ENCODE peak calls at places on chromosomes 13 and 19, in six cellular contexts. A is left ventricle myocardium inferior, D is cardiac muscle cell, U is neuronal stem cell, R is mammary epithelial cell, V is colonic mucosa. S is an unnamed sample.

GRCh38 chr13:35818577-35819165 is 312.5 kb downstream of the DCLK1 start:
- DNase-seq in A (no peak), D (peak; percentile 70), U (peak; percentile 20), R (peak; percentile 13), V (no peak), S (no peak)

GRCh38 chr13:114065141-114065925 is 67.1 kb downstream of the RASA3 start:
- DNase-seq in A (peak; percentile 83), D (peak; percentile 97), U (no peak), R (peak; percentile 98), V (peak; percentile 68), S (peak; percentile 86)

GRCh38 chr13:39452412-39452811 is 150.6 kb downstream of the LHFPL6 start:
- DNase-seq in A (no peak), D (peak; percentile 33), U (no peak), R (no peak), V (no peak), S (no peak)

GRCh38 chr19:15595069-15595468 is 19.9 kb upstream of the CYP4F8 start:
- DNase-seq in A (no peak), D (no peak), U (no peak), R (peak; percentile 65), V (no peak), S (no peak)

GRCh38 chr13:23411220-23411619 is 22.3 kb downstream of the SACS start:
- DNase-seq in A (no peak), D (no peak), U (no peak), R (no peak), V (no peak), S (no peak)

GRCh38 chr19:510606-511100 is 3.4 kb downstream of the TPGS1 start:
- DNase-seq in A (peak; percentile 71), D (peak; percentile 91), U (peak; percentile 88), R (peak; percentile 66), V (peak; percentile 88), S (no peak)

GRCh38 chr13:78102121-78102677 is 183.6 kb upstream of the EDNRB start:
- DNase-seq in A (peak; percentile 29), D (peak; percentile 91), U (no peak), R (peak; percentile 40), V (peak; percentile 20), S (peak; percentile 62)

GRCh38 chr19:33809960-33810359 is 13.3 kb downstream of the KCTD15 start:
- DNase-seq in A (no peak), D (peak; percentile 14), U (no peak), R (no peak), V (no peak), S (no peak)

GRCh38 chr19:18611327-18612050 is 1.2 kb upstream of the TMEM59L start:
- DNase-seq in A (no peak), D (no peak), U (no peak), R (no peak), V (no peak), S (no peak)

GRCh38 chr13:29743229-29743786 is 107.1 kb downstream of the UBL3 start:
- DNase-seq in A (peak; percentile 45), D (peak; percentile 33), U (no peak), R (no peak), V (no peak), S (peak; percentile 64)

GRCh38 chr13:36413161-36413560 is 19.1 kb upstream of the CCNA1 start:
- DNase-seq in A (no peak), D (no peak), U (no peak), R (no peak), V (no peak), S (no peak)

GRCh38 chr13:55230570-55230908 is 1910.2 kb upstream of the PRR20A start:
- DNase-seq in A (no peak), D (no peak), U (no peak), R (no peak), V (no peak), S (no peak)

GRCh38 chr13:73106513-73107214 is 47.9 kb downstream of the KLF5 start:
- DNase-seq in A (no peak), D (no peak), U (no peak), R (no peak), V (no peak), S (no peak)

GRCh38 chr13:27927444-27928352 is 7.9 kb downstream of the PDX1 start:
- DNase-seq in A (no peak), D (no peak), U (peak; percentile 12), R (no peak), V (no peak), S (no peak)

GRCh38 chr13:113364371-113364932 is 522 bp upstream of the GRTP1 start:
- DNase-seq in A (no peak), D (peak; percentile 8), U (peak; percentile 43), R (no peak), V (peak; percentile 33), S (peak; percentile 9)

DNA sequence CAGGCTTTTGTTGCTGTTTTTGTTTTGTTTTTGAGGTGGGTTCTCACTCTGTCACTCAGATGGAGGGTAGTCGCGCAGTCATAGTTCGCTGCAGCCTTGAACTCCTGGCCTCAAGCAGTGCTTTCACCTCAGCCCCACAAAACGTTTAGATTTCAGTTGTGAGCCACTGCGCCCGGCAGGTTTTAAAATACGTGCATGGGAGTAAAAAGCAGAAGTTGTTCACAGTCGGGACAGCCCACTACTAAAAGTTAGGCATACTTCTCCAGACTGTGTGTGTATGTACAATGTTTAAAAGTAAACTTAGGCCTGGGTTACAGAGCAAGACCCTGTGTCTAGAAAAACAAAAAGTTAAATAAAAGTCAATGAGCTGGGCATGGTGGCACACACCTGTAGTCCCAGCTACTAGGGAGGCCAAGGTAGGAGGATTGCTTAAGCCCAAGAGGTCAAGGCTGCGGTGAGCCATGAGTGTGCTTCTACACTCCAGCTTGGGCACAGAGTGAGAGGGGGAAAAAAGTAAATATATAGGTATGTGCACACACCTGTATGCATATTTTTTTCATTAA is 6.1 kb downstream of the SAFB start:
- DNase-seq in A (no peak), D (no peak), U (no peak), R (no peak), V (no peak), S (no peak)
- H3K36me3 ChIP-seq in A (peaks cover 38% of the 10 kb centered on the region), D (peaks cover 32% of the 10 kb centered on the region), U (peaks cover 31% of the 10 kb centered on the region), R (peaks cover 33% of the 10 kb centered on the region), V (peaks cover 20% of the 10 kb centered on the region), S (peaks cover 34% of the 10 kb centered on the region)

DNA sequence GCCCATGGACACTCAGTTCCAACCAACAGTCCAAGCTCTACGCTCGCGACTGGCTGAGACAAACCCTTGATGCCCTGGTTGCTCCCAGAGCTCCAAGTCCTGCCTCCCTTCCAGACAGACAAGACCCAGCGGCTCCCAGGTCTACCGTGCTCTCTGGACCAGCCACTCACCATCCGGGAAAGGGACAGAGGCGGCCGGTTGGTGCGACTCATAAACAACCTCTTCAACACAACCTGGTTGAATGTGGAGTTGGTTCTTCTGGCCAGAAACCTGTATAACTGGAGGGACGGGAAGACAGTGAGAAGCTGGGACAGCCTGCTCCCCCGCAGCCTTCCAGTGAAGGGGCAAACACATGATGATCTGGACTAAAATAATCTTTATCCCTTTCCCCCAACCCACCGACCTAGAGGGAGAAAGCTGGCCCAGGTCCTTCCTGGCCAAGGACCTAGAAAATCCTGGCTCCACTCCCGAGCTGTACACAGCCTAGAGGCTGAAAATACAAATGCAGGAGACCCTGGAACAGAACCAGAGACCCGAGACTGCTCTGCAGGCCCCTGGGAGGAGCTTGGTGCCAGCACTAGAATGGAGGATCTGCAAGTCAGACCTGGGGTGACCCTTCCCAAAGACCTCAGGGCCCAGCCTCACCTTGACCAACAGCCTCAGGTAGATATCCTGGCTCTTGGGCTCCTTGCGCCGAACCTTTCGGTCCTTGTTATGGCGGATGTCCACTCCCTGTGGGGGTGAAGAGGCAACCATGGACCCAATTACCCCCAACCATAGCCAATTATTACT is 1.6 kb downstream of the RPL18 start:
- DNase-seq in A (no peak), D (peak; percentile 61), U (no peak), R (no peak), V (peak; percentile 41), S (no peak)
- H3K27ac ChIP-seq in A (peak overlapping the region; percentile 88), D (peak overlapping the region; percentile 44), U (no peak overlapping the region), R (peak overlapping the region; percentile 88), V (peak overlapping the region; percentile 93), S (peak overlapping the region; percentile 95)

DNA sequence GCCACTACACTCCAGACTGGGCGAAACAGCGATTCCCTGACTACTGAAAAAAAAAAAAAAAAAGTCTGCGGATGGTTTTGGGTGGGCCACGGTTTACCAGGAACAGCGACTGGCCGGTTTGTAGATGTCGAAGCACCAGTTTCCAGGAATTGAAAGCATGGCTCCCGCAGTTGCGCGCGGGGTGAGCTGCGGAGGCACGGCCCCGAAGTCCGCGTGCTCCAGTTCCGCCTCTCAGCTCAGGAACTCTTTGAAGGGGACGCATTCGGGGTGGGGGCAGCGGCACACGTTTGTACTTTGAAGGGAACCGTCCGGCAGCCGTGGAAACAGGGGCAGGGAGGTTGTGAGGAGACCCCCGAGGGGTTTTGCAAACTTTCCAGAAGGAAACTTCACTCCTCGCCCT is 27.1 kb upstream of the PABPC3 start:
- DNase-seq in A (no peak), D (no peak), U (no peak), R (no peak), V (no peak), S (no peak)
- H3K4me3 ChIP-seq in A (no peak overlapping the region), D (no peak overlapping the region), U (no peak overlapping the region), R (no peak overlapping the region), V (no peak overlapping the region), S (no peak overlapping the region)

DNA sequence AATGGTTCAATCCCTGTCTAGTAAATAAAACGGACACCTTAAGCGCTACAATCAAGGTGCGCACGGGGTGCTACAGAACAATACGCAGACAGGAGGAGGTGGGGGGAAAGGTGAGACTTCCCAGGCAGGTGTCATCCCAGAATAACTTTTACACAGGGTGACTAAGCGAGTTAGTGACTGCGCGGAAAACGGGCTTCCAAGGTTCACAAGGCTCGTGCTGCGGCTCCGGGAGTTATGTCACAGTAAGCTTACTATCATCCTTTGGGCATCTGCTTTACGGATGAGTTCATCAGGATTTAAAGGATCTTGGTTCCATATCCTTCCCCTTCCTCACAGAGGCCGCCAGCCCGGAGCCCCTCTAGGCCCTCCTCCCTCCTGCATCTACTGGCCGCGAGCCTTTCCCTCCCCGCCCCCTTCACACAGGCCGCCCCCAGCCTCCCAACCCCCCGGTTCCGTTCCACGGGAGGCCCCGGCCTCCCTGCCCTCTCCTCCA is 487 bp upstream of the IFT88 start:
- DNase-seq in A (no peak), D (no peak), U (no peak), R (peak; percentile 84), V (peak; percentile 68), S (no peak)
- H3K36me3 ChIP-seq in A (no peaks in the 10 kb centered on the region), D (no peaks in the 10 kb centered on the region), U (no peaks in the 10 kb centered on the region), R (no peaks in the 10 kb centered on the region), V (no peaks in the 10 kb centered on the region), S (no peaks in the 10 kb centered on the region)

DNA sequence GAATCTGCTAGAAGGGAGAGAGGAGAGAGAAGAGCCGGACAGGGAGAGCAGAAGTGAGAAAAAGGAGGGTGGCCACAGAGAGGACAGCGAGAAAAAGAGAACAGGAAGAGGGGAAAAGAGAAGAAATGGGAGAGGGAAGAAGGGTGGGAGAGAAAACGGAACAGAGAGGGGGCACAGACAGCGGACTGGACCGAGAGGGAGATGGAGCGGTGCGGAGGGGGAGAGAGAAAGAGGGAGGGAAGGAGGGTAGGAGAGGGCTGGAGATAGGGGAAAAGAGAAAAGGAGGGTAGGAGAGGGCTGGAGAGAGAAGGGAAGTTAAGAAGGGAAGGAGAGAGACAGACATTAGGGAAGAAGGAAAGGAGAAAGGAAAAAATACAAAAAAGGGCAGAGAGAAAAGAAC is 12.1 kb upstream of the GARIN5A start:
- DNase-seq in A (no peak), D (no peak), U (no peak), R (no peak), V (no peak), S (no peak)
- H3K27ac ChIP-seq in A (no peak overlapping the region), D (peak overlapping the region; percentile 81), U (no peak overlapping the region), R (no peak overlapping the region), V (no peak overlapping the region), S (no peak overlapping the region)

S was measured in tibial nerve.